ENCODE peak calls at places on chromosome 17, in ten cellular contexts. W is fibroblast of the aortic adventitia, V is left ventricle myocardium inferior, Z is cardiac fibroblast, F is kidney, I is bronchial epithelial cell, U is endothelial cell, D is transverse colon, S is lung, E is fibroblast of pulmonary artery. C is an unnamed sample.

GRCh38 chr17:78925662-78926555 is 722 bp upstream of the TIMP2 start:
- DNase-seq in W (peak), V (peak), Z (peak), F (peak), I (no peak), U (peak), D (peak), S (peak), E (peak), C (no peak)

GRCh38 chr17:7786866-7787265 is 47.2 kb upstream of the KDM6B start:
- DNase-seq in W (no peak), V (no peak), Z (no peak), F (no peak), I (no peak), U (no peak), D (no peak), S (no peak), E (no peak), C (no peak)

GRCh38 chr17:8162997-8163977 is 539 bp upstream of the VAMP2 start:
- DNase-seq in W (no peak), V (peak), Z (no peak), F (peak), I (no peak), U (no peak), D (peak), S (no peak), E (no peak), C (no peak)

GRCh38 chr17:79272666-79273219 is 198.1 kb downstream of the ENGASE start:
- DNase-seq in W (no peak), V (no peak), Z (no peak), F (no peak), I (peak), U (no peak), D (no peak), S (no peak), E (peak), C (no peak)

GRCh38 chr17:21286066-21286770 is 1.7 kb downstream of the MAP2K3 start:
- DNase-seq in W (peak), V (peak), Z (peak), F (peak), I (peak), U (peak), D (peak), S (peak), E (peak), C (no peak)

GRCh38 chr17:8829036-8829941 is 30.1 kb upstream of the MFSD6L start:
- DNase-seq in W (no peak), V (no peak), Z (no peak), F (no peak), I (no peak), U (no peak), D (no peak), S (no peak), E (no peak), C (no peak)

GRCh38 chr17:31412511-31412910 is 21.0 kb downstream of the RAB11FIP4 start:
- DNase-seq in W (no peak), V (no peak), Z (no peak), F (peak), I (no peak), U (no peak), D (no peak), S (no peak), E (no peak), C (no peak)

GRCh38 chr17:67223924-67224323 is 21.1 kb downstream of the HELZ start:
- DNase-seq in W (no peak), V (no peak), Z (no peak), F (no peak), I (no peak), U (no peak), D (no peak), S (no peak), E (no peak), C (no peak)

GRCh38 chr17:48791128-48792032 is 25.6 kb downstream of the TTLL6 start:
- DNase-seq in W (peak), V (peak), Z (peak), F (no peak), I (peak), U (peak), D (peak), S (peak), E (peak), C (no peak)

GRCh38 chr17:32277284-32277683 is 11.7 kb downstream of the RHBDL3 start:
- DNase-seq in W (peak), V (no peak), Z (peak), F (no peak), I (no peak), U (peak), D (no peak), S (no peak), E (peak), C (no peak)

GRCh38 chr17:5694507-5694906 is 110.2 kb upstream of the NLRP1 start:
- DNase-seq in W (no peak), V (no peak), Z (no peak), F (no peak), I (no peak), U (no peak), D (no peak), S (no peak), E (no peak), C (no peak)

DNA sequence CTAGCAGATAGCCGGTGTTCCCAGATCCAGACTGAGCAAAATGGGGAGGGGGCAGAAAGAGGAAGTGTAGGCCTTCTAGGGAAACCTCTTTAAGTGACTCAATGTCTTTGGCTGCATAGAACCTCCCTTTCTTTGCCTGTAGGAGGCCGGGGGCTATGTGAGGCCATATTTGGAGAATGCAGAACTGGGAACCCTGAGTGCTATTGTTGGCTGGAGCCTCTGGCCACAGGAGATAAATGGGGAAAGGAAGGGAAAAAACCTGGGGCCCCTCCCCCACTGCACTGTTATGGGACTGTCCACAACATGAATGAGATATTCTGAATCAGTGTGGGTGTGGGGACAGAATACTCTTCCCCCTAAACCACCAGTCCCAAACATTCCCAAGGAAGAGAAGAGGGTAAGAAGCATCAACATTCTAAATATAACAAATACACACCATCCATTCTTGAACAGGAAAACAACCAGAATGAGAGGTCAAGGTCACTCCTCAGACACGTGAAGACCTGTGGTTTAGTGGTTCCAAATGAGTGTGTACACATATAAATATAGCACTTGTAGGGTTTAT is 2.4 kb downstream of the VPS25 start:
- DNase-seq in W (peak), V (no peak), Z (no peak), F (peak), I (no peak), U (peak), D (no peak), S (no peak), E (peak), C (no peak)
- TF ChIP-seq CTCF in W (no peak), V (no peak), Z (peak), F (no peak), I (no peak), U (peak), D (no peak), S (no peak), E (no peak), C (no peak)

DNA sequence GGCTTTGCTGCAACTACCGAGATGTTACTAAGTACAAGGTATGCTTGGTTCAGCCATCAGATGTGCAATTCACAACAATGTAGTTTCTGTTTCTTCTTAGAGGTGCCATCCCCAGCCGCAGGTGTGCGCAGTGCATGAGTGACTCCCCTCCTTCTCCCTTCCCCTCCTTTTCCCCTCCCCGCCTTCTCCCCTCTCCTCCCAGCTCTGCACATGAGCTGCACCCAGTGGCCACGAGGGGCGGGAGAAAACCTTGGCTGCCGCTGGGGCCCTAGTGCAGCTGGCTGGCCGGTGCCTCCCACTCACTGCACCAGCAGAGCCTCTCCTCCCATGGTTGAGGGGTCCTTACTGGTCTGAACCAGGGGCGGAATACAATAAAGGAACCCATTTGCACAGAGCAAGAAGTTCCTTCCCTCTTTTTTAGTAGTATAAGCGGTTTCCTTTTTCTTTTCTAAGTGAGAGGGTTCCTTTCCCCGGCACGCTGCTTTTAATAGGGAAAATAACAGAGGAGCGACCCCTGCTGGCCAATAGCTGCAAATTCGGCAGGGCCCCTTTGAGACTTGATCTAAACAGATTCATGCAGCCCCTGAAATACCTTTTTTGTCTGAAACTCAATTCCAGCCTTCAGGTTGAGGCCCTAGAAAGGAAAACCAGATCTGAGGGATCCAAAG is 7.8 kb upstream of the CCL15 start:
- DNase-seq in W (peak), V (no peak), Z (peak), F (no peak), I (no peak), U (no peak), D (no peak), S (no peak), E (peak), C (no peak)
- TF ChIP-seq CTCF in W (peak), V (peak), Z (peak), F (no peak), I (peak), U (peak), D (peak), S (no peak), E (peak), C (no peak)

DNA sequence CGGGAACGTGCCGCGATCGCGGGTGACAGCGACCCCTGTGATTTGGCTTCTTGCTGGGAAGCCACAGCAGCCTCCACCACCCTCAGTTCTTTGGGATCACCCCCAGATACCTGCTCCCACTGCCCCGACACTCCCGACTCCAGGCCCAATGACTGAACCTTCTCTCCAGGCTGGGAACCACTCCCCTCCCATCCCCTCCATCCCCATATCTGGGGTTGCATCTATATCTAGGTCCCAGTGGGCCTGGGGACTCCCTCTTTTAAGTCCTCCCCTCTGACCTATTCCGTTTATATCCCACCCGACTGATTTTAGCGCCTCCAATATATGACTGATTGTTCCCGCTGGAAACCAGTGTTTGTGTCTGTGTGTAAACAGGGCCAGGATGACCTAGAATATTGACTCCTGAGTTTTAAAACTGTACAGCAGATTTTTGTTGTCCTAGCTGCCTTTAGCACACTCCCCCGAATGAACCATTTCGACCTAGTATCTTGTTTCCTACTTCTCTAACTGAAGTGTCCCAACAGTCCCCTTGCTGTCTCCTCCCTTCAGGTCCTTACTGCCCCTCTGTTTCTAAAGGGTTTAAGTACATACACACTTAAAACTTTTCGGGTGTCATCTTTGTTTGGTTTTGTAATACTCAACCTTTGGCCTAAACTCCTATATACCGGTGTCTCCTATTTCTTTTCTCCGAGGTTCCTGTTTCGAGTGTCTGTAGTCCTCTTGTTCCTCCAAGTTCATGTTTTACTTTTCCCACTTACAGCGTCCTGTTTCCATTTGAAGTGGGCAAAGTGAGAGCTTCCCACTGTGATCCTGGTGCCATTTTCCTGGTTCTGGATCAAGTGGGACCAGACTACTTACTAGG is 831 bp downstream of the PSMD3 start:
- DNase-seq in W (no peak), V (no peak), Z (no peak), F (no peak), I (no peak), U (peak), D (no peak), S (no peak), E (no peak), C (no peak)
- TF ChIP-seq CTCF in W (no peak), V (no peak), Z (no peak), F (no peak), I (no peak), U (no peak), D (no peak), S (no peak), E (no peak), C (no peak)

DNA sequence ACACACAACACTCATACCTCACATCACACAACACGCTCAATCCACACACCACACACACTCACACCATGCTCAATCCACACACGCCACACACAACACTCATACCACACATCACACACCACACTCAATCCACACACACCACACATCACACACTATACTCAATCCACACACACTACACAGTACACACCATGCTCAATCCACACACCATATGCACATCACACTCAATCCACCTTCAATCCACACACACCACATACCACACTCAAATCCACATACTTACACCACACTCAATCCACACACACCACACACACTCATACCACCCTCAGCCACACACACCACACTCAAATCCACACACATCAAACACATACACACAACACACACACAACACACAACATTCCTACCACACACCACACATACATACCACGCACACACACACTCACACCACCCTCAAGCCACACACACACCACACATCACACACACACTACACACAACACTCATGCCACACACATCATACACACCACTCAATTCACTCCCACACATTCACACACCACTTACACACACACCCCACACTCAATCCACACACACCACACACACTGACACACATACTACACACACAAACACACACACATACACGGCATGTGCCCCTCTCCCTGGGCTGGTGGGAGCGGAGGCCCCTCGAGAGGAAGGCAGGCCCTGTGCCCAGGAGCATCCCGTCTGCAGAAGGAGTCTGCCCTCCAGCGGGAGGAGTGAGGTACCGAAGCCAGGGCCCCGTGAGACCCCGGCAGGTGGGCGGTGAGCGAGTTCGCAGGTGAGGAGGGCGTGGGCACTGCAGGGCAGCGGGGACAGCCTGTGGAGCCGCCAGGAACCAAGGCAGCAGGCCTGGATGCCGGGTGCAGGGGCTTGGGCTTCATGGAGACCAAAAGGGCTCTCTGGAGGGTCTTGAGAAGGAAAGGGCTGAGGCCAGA is 33.1 kb upstream of the RPTOR start:
- DNase-seq in W (no peak), V (no peak), Z (no peak), F (no peak), I (no peak), U (no peak), D (no peak), S (no peak), E (no peak), C (no peak)
- TF ChIP-seq CTCF in W (no peak), V (no peak), Z (peak), F (no peak), I (no peak), U (no peak), D (no peak), S (no peak), E (no peak), C (no peak)

GRCh38 chr17:74813793-74814192 is 37.6 kb upstream of the NAT9 start:
- DNase-seq in W (no peak), V (no peak), Z (no peak), F (no peak), I (no peak), U (no peak), D (no peak), S (no peak), E (no peak), C (no peak)

GRCh38 chr17:74814453-74814852 is 38.3 kb upstream of the NAT9 start:
- DNase-seq in W (no peak), V (no peak), Z (no peak), F (no peak), I (no peak), U (no peak), D (no peak), S (no peak), E (no peak), C (no peak)

GRCh38 chr17:74816883-74817620 is 40.9 kb upstream of the NAT9 start:
- DNase-seq in W (no peak), V (no peak), Z (no peak), F (no peak), I (no peak), U (no peak), D (no peak), S (no peak), E (no peak), C (no peak)

GRCh38 chr17:74815067-74815466 is 38.9 kb upstream of the NAT9 start:
- DNase-seq in W (no peak), V (no peak), Z (no peak), F (no peak), I (no peak), U (no peak), D (no peak), S (no peak), E (no peak), C (no peak)

DNA sequence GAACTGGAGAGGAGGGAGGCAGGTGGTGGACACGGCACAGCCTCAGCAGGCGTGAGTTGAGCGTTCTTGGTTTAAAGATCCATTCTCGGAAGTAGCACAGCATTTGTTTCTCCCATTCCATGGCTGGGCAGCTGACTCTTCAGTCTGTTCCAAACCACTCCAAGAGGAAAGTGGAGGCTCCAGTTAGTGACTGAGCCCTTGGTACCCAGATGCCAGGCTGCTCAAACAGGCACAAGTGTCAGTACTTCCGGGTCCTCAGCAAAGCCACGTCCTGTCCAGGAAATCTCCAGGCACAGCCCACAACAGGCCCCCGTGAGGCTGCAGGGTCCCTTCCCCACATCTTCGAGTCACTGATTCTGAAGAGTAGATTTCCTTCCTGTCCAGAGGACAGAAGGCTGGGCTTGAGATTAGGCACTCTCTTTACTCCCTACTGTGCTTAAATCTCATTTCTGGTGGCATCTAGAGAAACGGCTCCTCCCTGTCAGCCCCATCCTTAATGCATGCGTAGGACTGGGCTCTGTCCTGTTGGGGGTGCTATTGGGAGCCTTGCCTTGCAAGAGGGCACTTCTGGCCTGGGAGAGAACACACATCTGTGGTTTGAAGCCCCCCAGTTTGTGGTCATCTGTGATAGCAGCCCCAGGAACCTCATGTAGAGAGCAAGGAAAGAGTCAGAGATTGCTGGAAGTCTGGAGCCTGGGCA is 39.7 kb upstream of the NAT9 start:
- DNase-seq in W (no peak), V (no peak), Z (no peak), F (no peak), I (no peak), U (peak), D (no peak), S (no peak), E (no peak), C (no peak)
- TF ChIP-seq CTCF in W (no peak), V (no peak), Z (no peak), F (no peak), I (peak), U (peak), D (no peak), S (no peak), E (peak), C (no peak)

GRCh38 chr17:4066210-4066609 is 76.6 kb downstream of the ZZEF1 start:
- DNase-seq in W (no peak), V (no peak), Z (no peak), F (no peak), I (no peak), U (no peak), D (no peak), S (no peak), E (no peak), C (no peak)
- TF ChIP-seq CTCF in W (no peak), V (no peak), Z (no peak), F (no peak), I (no peak), U (no peak), D (no peak), S (no peak), E (no peak), C (no peak)

C was measured in activated B cell treated with CpG ODN at 0.5 μM for 24 hours.